ENCODE peak calls at places on chromosomes 2 and 18, in four cellular contexts. U is K562, S is A549, G is H1. Y is an unnamed sample.

GRCh38 chr2:65340898-65341681 is 91.3 kb downstream of the SPRED2 start:
- DNase-seq in G (no peak), S (peak), U (no peak), Y (no peak)

GRCh38 chr2:17401096-17401495 is 117.1 kb downstream of the RAD51AP2 start:
- DNase-seq in U (no peak), G (no peak), S (no peak), Y (no peak)

GRCh38 chr2:128404709-128405466 is 86.2 kb upstream of the HS6ST1 start:
- DNase-seq in U (no peak), S (no peak), G (no peak), Y (no peak)

GRCh38 chr18:29779096-29779495 is 1263.4 kb downstream of the DSC3 start:
- DNase-seq in U (no peak), S (no peak), G (no peak), Y (no peak)

GRCh38 chr2:239226677-239227076 is 174.1 kb downstream of the HDAC4 start:
- DNase-seq in G (no peak), U (no peak), S (no peak), Y (no peak)

GRCh38 chr2:108388045-108388444 is 10.3 kb downstream of the SULT1C4 start:
- DNase-seq in S (peak), G (no peak), U (no peak), Y (no peak)

GRCh38 chr2:220528180-220528579 is 900.8 kb downstream of the SLC4A3 start:
- DNase-seq in S (no peak), G (no peak), U (no peak), Y (no peak)

GRCh38 chr2:102434655-102435381 is 11.9 kb downstream of the IL18RAP start:
- DNase-seq in U (no peak), G (no peak), S (no peak), Y (no peak)

GRCh38 chr18:31099490-31100230 is 2.6 kb downstream of the DSC2 start:
- DNase-seq in S (no peak), G (no peak), U (peak), Y (no peak)

GRCh38 chr2:96100893-96101304 is 15.5 kb downstream of the ADRA2B start:
- DNase-seq in S (no peak), U (no peak), G (no peak), Y (no peak)

GRCh38 chr2:43078301-43078700 is 148.1 kb downstream of the ZFP36L2 start:
- DNase-seq in G (no peak), U (no peak), S (no peak), Y (no peak)

GRCh38 chr2:63435080-63435479 is 153.2 kb downstream of the WDPCP start:
- DNase-seq in G (no peak), S (no peak), U (no peak), Y (no peak)

GRCh38 chr18:37654034-37654433 is 88.4 kb upstream of the CELF4 start:
- DNase-seq in U (no peak), S (no peak), G (no peak), Y (no peak)

GRCh38 chr2:200585730-200586643 is at the start of gene AOX1:
- DNase-seq in U (no peak), G (peak), S (no peak), Y (peak)

GRCh38 chr18:68817584-68817983 is 19.7 kb downstream of the CCDC102B start:
- DNase-seq in U (no peak), G (no peak), S (no peak), Y (no peak)

GRCh38 chr2:122034797-122035196 is 279.3 kb downstream of the TSN start:
- DNase-seq in U (no peak), G (no peak), S (no peak), Y (no peak)

GRCh38 chr2:133791191-133791590 is 222.9 kb upstream of the NCKAP5 start:
- DNase-seq in G (no peak), U (no peak), S (no peak), Y (no peak)

GRCh38 chr2:150023663-150024062 is 436.1 kb upstream of the MMADHC start:
- DNase-seq in G (no peak), S (no peak), U (no peak), Y (no peak)

GRCh38 chr2:54557601-54558187 is 101.6 kb downstream of the SPTBN1 start:
- DNase-seq in U (peak), G (no peak), S (peak), Y (peak)

GRCh38 chr18:4270016-4270415 is 185.1 kb downstream of the DLGAP1 start:
- DNase-seq in S (no peak), G (no peak), U (no peak), Y (no peak)

GRCh38 chr2:206989306-206989705 is 50.0 kb downstream of the CPO start:
- DNase-seq in U (peak), G (peak), S (peak), Y (peak)

GRCh38 chr2:1662606-1663180 is 81.6 kb downstream of the PXDN start:
- DNase-seq in U (no peak), S (no peak), G (no peak), Y (no peak)

GRCh38 chr2:37500031-37500430 is 155.6 kb downstream of the QPCT start:
- DNase-seq in U (no peak), S (no peak), G (no peak), Y (no peak)

GRCh38 chr2:65434592-65435241 is 2.3 kb upstream of the SPRED2 start:
- DNase-seq in U (no peak), G (no peak), S (no peak), Y (peak)

GRCh38 chr2:133416756-133417155 is 151.5 kb downstream of the NCKAP5 start:
- DNase-seq in S (no peak), G (no peak), U (no peak), Y (no peak)

GRCh38 chr2:42371621-42372473 is 10.8 kb upstream of the COX7A2L start:
- DNase-seq in U (no peak), S (no peak), G (no peak), Y (no peak)

GRCh38 chr2:240615830-240616547 is 9.3 kb upstream of the GPR35 start:
- DNase-seq in S (no peak), G (no peak), U (no peak), Y (no peak)

GRCh38 chr18:34990571-34990970 is 50.6 kb upstream of the MAPRE2 start:
- DNase-seq in G (no peak), S (no peak), U (no peak), Y (no peak)

GRCh38 chr2:195639959-195640358 is 17.1 kb upstream of the SLC39A10 start:
- DNase-seq in S (peak), G (no peak), U (no peak), Y (no peak)

GRCh38 chr2:170968205-170969003 is 39.4 kb downstream of the GORASP2 start:
- DNase-seq in U (no peak), S (no peak), G (no peak), Y (no peak)

GRCh38 chr2:67790622-67791021 is 272.2 kb downstream of the C1D start:
- DNase-seq in G (no peak), U (no peak), S (no peak), Y (no peak)

GRCh38 chr2:215731108-215731507 is 282.2 kb downstream of the MREG start:
- DNase-seq in S (no peak), U (no peak), G (no peak), Y (no peak)

GRCh38 chr2:84297155-84297554 is 161.9 kb downstream of the SUCLG1 start:
- DNase-seq in S (peak), G (peak), U (no peak), Y (peak)

GRCh38 chr2:180730976-180731375 is 249.4 kb upstream of the UBE2E3 start:
- DNase-seq in G (no peak), U (no peak), S (peak), Y (peak)

GRCh38 chr2:241390301-241391206 is 34.5 kb downstream of the FARP2 start:
- DNase-seq in S (no peak), G (no peak), U (no peak), Y (no peak)

GRCh38 chr18:25737710-25738251 is 352.6 kb downstream of the SS18 start:
- DNase-seq in S (no peak), G (no peak), U (no peak), Y (peak)

GRCh38 chr2:195820373-195820772 is 163.3 kb downstream of the SLC39A10 start:
- DNase-seq in U (no peak), G (no peak), S (no peak), Y (no peak)

GRCh38 chr2:16031055-16031847 is 90.9 kb downstream of the MYCN start:
- DNase-seq in S (no peak), U (no peak), G (no peak), Y (no peak)

GRCh38 chr2:92073815-92074548 is 2797.2 kb upstream of the TEKT4 start:
- DNase-seq in G (no peak), S (no peak), U (no peak), Y (no peak)

GRCh38 chr2:92072461-92073035 is 2798.7 kb upstream of the TEKT4 start:
- DNase-seq in G (no peak), U (no peak), S (no peak), Y (no peak)

GRCh38 chr2:92074549-92074898 is 2796.7 kb upstream of the TEKT4 start:
- DNase-seq in S (no peak), U (no peak), G (no peak), Y (no peak)

DNA sequence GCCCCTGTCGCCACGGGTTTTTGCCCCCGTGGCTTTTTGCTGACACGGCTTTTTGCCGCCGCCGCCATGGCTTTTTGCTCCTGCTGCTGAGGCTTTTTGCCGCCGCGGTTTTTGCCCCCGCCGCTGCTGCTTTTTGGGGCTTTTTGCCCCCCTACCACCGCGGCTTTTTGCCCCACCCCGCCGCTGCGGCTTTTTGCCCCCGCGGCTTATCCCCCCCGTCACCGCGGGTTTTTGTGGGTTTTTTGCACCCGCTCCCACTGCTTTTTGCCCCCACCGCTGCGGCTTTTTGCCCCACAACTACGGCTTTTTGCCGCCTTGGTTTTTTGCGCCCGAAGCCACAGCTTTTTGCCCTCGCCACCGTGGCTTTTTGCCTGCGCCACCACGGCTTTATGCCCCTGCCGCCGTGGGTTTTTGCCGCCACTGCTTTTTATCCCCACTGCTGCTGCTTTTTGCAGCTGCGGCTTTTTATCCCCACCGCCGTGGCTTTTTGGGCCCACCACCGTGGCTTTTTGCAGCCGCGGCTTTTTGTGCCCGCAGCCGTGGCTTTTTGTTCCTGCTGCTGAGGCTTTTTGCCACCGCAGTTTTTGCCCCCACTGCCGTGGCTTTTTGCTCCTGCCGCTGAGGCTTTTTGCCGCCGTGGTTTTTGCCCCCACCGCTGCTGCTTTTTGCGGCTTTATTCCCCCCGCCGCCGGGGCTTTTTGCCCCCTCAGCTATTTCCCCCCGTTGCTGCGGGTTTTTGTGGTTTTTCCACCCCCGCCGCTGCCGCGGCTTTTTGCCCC is 2798.0 kb upstream of the TEKT4 start:
- DNase-seq in S (no peak), U (no peak), G (no peak), Y (no peak)
- TF ChIP-seq PHF8 in S (no peak), U (no peak), G (no peak), Y (no peak)

GRCh38 chr2:82182270-82182669 is 1877.7 kb upstream of the LRRTM1 start:
- DNase-seq in U (no peak), G (no peak), S (no peak), Y (no peak)
- TF ChIP-seq PHF8 in U (no peak), G (no peak), S (no peak), Y (no peak)

GRCh38 chr2:179059026-179059680 is 9.2 kb upstream of the CCDC141 start:
- DNase-seq in U (no peak), G (no peak), S (no peak), Y (no peak)
- TF ChIP-seq PHF8 in U (no peak), G (no peak), S (no peak), Y (no peak)

DNA sequence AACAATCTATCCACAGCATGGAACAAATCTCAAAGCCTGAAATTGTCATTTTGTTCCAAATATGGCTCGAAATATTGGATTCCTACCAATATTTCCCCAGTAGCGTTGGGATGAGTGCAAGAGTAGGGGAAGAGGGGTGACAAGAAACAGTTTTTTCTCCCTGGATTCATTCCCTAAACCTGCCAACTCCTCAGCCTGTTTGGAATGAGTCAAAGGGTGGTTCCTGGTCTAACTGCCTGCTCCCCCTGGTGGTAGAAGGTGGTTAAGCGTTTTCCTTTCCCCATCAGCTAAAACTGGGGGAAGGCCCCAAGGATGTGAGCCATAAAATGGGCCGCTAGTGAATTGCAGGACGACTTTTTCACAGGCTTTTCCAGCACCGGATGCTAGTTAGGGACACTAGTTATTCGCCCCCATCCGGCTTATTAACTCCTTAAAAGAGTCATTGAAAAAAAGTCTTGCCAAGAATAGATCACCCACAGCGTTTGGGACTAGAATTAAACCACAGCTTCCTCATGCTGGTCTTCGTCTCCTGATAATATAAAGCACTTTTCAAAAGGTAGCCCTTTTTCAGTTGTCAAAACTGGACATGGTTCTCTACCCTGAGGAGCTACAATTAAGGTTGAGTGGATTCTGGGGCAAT is 72.5 kb downstream of the DHRS9 start:
- DNase-seq in U (peak), S (peak), G (peak), Y (peak)
- TF ChIP-seq PHF8 in U (no peak), S (no peak), G (no peak), Y (no peak)

DNA sequence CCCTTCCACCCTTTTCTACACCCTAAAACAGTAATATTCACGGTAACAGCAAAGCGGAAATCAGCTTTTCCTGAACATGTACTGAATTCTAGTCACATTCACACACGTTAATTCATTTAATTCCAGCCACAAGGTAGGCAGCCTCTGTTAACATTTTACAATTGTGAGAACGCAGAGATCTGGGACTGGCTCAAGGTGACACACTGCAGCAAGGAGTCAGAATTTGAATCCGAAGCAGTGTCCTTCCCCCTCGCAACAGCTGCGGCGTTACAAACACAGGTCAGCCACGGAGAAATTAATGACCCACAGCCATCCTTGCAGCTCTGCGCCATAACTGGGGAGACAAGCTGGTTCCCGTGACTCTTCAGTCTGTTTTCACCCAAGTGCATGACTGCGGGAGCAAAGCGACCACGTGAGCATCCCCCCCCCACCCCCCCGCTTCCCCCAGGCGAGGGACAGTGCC is 775 bp upstream of the SLC20A1 start:
- DNase-seq in S (no peak), U (no peak), G (no peak), Y (no peak)
- TF ChIP-seq PHF8 in S (no peak), U (no peak), G (no peak), Y (no peak)

DNA sequence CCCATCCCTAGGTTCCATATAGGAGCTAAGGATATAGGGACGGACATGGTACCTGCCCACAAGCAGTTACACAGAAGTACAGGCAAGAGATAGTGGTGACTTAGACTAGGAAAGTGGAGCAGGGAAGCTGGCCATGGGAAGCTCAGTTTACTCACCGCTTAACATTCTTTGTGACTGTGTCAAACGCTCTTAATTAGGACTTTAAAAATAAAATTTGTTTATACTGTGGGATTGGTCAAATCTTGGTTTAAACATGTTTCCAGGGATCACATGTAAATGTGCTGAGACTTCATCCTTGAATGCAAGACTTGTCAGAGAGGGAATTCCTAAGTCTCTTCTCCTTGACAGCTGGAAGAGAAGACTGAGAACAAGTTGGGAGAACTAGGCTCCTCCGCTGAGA is 107.3 kb downstream of the MTCL1 start:
- DNase-seq in S (no peak), G (no peak), U (no peak), Y (no peak)
- TF ChIP-seq PHF8 in S (no peak), G (no peak), U (no peak), Y (no peak)

Y was measured in HepG2.